ENCODE peak calls at places on chromosomes 2 and 18, in six cellular contexts. F is fibroblast of the conjunctiva; N is OCI-M1; U is effector memory CD4-positive, alpha-beta T cell; L is stimulated activated naive CD8-positive, alpha-beta T cell treated with anti-CD3 and anti-CD28 coated beads, Interleukin-15, amount 100 ng/mL, for 72 hours; D is activated CD4-positive, alpha-beta T cell treated with anti-CD3 and anti-CD28 coated beads for 48 hours. W is an unnamed sample.

GRCh38 chr2:151827564-151828142 is 568 bp downstream of the ARL5A start:
- DNase-seq in N (peak; percentile 62), D (peak; percentile 30), U (peak; percentile 6), L (peak; percentile 14), F (no peak), W (no peak)

GRCh38 chr2:172510083-172510482 is 45.8 kb upstream of the PDK1 start:
- DNase-seq in L (no peak), D (no peak), U (no peak), F (no peak), N (peak; percentile 23), W (no peak)

GRCh38 chr2:102122115-102122514 is 20.4 kb upstream of the IL1R1 start:
- DNase-seq in D (no peak), F (peak; percentile 73), U (no peak), L (no peak), N (no peak), W (peak; percentile 40)

GRCh38 chr2:218984239-218985020 is 554 bp downstream of the FEV start:
- DNase-seq in U (no peak), F (no peak), D (no peak), L (no peak), N (peak; percentile 54), W (no peak)

GRCh38 chr2:229376866-229377265 is 105.8 kb upstream of the PID1 start:
- DNase-seq in N (no peak), U (no peak), F (no peak), L (no peak), D (no peak), W (no peak)

GRCh38 chr2:190812506-190813294 is 67.9 kb upstream of the GLS start:
- DNase-seq in D (no peak), L (no peak), U (no peak), F (no peak), N (no peak), W (no peak)

GRCh38 chr2:202165945-202166344 is 72.5 kb downstream of the SUMO1 start:
- DNase-seq in U (no peak), D (no peak), L (no peak), N (no peak), F (no peak), W (no peak)

GRCh38 chr18:6221602-6222014 is 193.1 kb downstream of the L3MBTL4 start:
- DNase-seq in D (no peak), N (no peak), U (no peak), L (no peak), F (no peak), W (no peak)

GRCh38 chr2:9596621-9597311 is 34.0 kb downstream of the YWHAQ start:
- DNase-seq in L (no peak), U (no peak), F (no peak), N (no peak), D (no peak), W (no peak)

GRCh38 chr2:769771-770170 is 92.6 kb upstream of the TMEM18 start:
- DNase-seq in D (no peak), N (no peak), U (no peak), L (peak; percentile 23), F (no peak), W (no peak)

GRCh38 chr2:128354731-128355470 is 36.2 kb upstream of the HS6ST1 start:
- DNase-seq in L (no peak), F (peak; percentile 42), U (no peak), D (no peak), N (peak; percentile 31), W (peak; percentile 65)

GRCh38 chr2:224069172-224069571 is 30.1 kb upstream of the SERPINE2 start:
- DNase-seq in N (no peak), D (no peak), L (no peak), F (no peak), U (no peak), W (no peak)

GRCh38 chr2:39000552-39000951 is 110.9 kb downstream of the ARHGEF33 start:
- DNase-seq in N (no peak), D (no peak), U (no peak), L (no peak), F (no peak), W (no peak)

GRCh38 chr2:77001895-77002294 is 520.3 kb downstream of the LRRTM4 start:
- DNase-seq in F (no peak), D (no peak), U (no peak), N (no peak), L (no peak), W (no peak)

GRCh38 chr2:69830045-69830905 is 815 bp downstream of the GMCL1 start:
- DNase-seq in L (peak; percentile 65), F (no peak), U (peak; percentile 18), D (peak; percentile 52), N (peak; percentile 32), W (no peak)

GRCh38 chr2:119222863-119223520 is 642 bp upstream of the STEAP3 start:
- DNase-seq in U (no peak), F (no peak), N (no peak), D (no peak), L (no peak), W (no peak)

GRCh38 chr2:191155608-191156071 is 4.8 kb upstream of the STAT4 start:
- DNase-seq in F (peak; percentile 59), U (no peak), N (peak; percentile 70), L (peak; percentile 13), D (no peak), W (no peak)

GRCh38 chr2:37795938-37796337 is 124.5 kb upstream of the CDC42EP3 start:
- DNase-seq in N (no peak), D (no peak), L (no peak), U (no peak), F (no peak), W (peak; percentile 72)

GRCh38 chr18:24346254-24346653 is 51.4 kb downstream of the OSBPL1A start:
- DNase-seq in N (peak; percentile 39), L (no peak), D (no peak), U (no peak), F (peak; percentile 21), W (no peak)

GRCh38 chr2:24203029-24203786 is 28.4 kb downstream of the FAM228A start:
- DNase-seq in N (no peak), U (no peak), F (no peak), D (no peak), L (no peak), W (no peak)

GRCh38 chr2:39515897-39516346 is 78.8 kb upstream of the MAP4K3 start:
- DNase-seq in L (no peak), U (no peak), F (no peak), D (no peak), N (no peak), W (no peak)

GRCh38 chr2:229270551-229271410 is at the start of gene PID1:
- DNase-seq in D (no peak), N (no peak), L (no peak), U (no peak), F (peak; percentile 14), W (no peak)

GRCh38 chr2:117983040-117983439 is 30.8 kb downstream of the CCDC93 start:
- DNase-seq in D (no peak), F (no peak), N (peak; percentile 21), L (no peak), U (no peak), W (no peak)

GRCh38 chr18:9826666-9827065 is 59.1 kb upstream of the TXNDC2 start:
- DNase-seq in F (no peak), N (no peak), D (no peak), U (no peak), L (no peak), W (no peak)

GRCh38 chr18:56945171-56945863 is 201.6 kb upstream of the BOD1L2 start:
- DNase-seq in F (no peak), N (no peak), D (no peak), U (no peak), L (no peak), W (no peak)

GRCh38 chr18:78673516-78674321 is 305.9 kb upstream of the SALL3 start:
- DNase-seq in N (no peak), L (no peak), D (no peak), U (no peak), F (no peak), W (no peak)

GRCh38 chr2:226183033-226183432 is 616.6 kb downstream of the IRS1 start:
- DNase-seq in L (no peak), D (no peak), U (no peak), F (no peak), N (peak; percentile 39), W (no peak)

GRCh38 chr2:105615352-105615751 is 129.4 kb upstream of the NCK2 start:
- DNase-seq in N (no peak), L (no peak), U (no peak), D (no peak), F (no peak), W (no peak)

GRCh38 chr2:47087051-47087450 is 68.1 kb downstream of the STPG4 start:
- DNase-seq in U (no peak), F (no peak), D (no peak), L (no peak), N (no peak), W (no peak)

GRCh38 chr2:85265304-85265703 is 62.5 kb downstream of the TGOLN2 start:
- DNase-seq in U (no peak), F (no peak), L (no peak), N (no peak), D (no peak), W (no peak)

GRCh38 chr2:240963376-240964220 is 34.8 kb upstream of the SNED1 start:
- DNase-seq in U (no peak), N (no peak), D (no peak), F (no peak), L (no peak), W (no peak)

GRCh38 chr2:98685930-98686887 is 44.7 kb downstream of the MGAT4A start:
- DNase-seq in F (no peak), D (no peak), L (no peak), U (no peak), N (no peak), W (no peak)

GRCh38 chr2:42969231-42970150 is 177.1 kb upstream of the HAAO start:
- DNase-seq in L (no peak), U (no peak), D (no peak), F (peak; percentile 89), N (no peak), W (peak; percentile 90)

GRCh38 chr18:48028716-48029115 is 98.3 kb upstream of the SMAD2 start:
- DNase-seq in N (no peak), D (no peak), U (no peak), L (no peak), F (no peak), W (no peak)

GRCh38 chr2:104844813-104845551 is 8.9 kb upstream of the POU3F3 start:
- DNase-seq in U (no peak), L (no peak), D (no peak), F (no peak), N (no peak), W (no peak)

GRCh38 chr18:69838620-69839411 is 108.9 kb downstream of the CD226 start:
- DNase-seq in U (no peak), D (peak; percentile 56), L (no peak), N (peak; percentile 92), F (no peak), W (peak; percentile 22)

GRCh38 chr2:215635788-215636139 is 199.9 kb upstream of the FN1 start:
- DNase-seq in D (no peak), F (no peak), N (no peak), L (no peak), U (no peak), W (no peak)

GRCh38 chr2:115303-115702 is 69.0 kb upstream of the FAM110C start:
- DNase-seq in D (no peak), F (no peak), L (no peak), N (no peak), U (no peak), W (no peak)